ENCODE peak calls at places on chromosomes 2 and 18, in five cellular contexts. Y is stomach, G is MM.1S, M is AG04450, V is tibial artery. X is an unnamed sample.

GRCh38 chr2:29284671-29285070 is 169.5 kb downstream of the CLIP4 start:
- DNase-seq in Y (no peak), G (no peak), M (no peak), V (no peak), X (no peak)

GRCh38 chr2:154452471-154452870 is 246.0 kb upstream of the KCNJ3 start:
- DNase-seq in Y (no peak), G (peak), M (no peak), V (no peak), X (no peak)

GRCh38 chr2:97868986-97869721 is 126.6 kb downstream of the TMEM131 start:
- DNase-seq in Y (no peak), G (no peak), M (peak), V (no peak), X (peak)

GRCh38 chr18:39558658-39559057 is 1993.1 kb upstream of the CELF4 start:
- DNase-seq in Y (no peak), G (no peak), M (no peak), V (no peak), X (no peak)

GRCh38 chr18:35114305-35114704 is 73.1 kb downstream of the MAPRE2 start:
- DNase-seq in Y (no peak), G (no peak), M (no peak), V (no peak), X (no peak)

GRCh38 chr2:237922641-237923361 is 44.0 kb upstream of the UBE2F start:
- DNase-seq in Y (no peak), G (no peak), M (no peak), V (peak), X (no peak)

GRCh38 chr2:181955010-181955409 is 30.6 kb upstream of the PPP1R1C start:
- DNase-seq in Y (no peak), G (no peak), M (peak), V (no peak), X (peak)

GRCh38 chr18:13676499-13676898 is 49.9 kb downstream of the FAM210A start:
- DNase-seq in Y (no peak), G (no peak), M (no peak), V (no peak), X (no peak)

GRCh38 chr2:13686262-13686661 is 946.3 kb upstream of the LRATD1 start:
- DNase-seq in Y (no peak), G (peak), M (no peak), V (no peak), X (no peak)

GRCh38 chr18:55447672-55448018 is 140.3 kb downstream of the TCF4 start:
- DNase-seq in Y (no peak), G (no peak), M (no peak), V (no peak), X (no peak)

GRCh38 chr18:57915241-57915640 is 112.1 kb upstream of the ATP8B1 start:
- DNase-seq in Y (no peak), G (no peak), M (peak), V (no peak), X (peak)

GRCh38 chr2:36964496-36965058 is 1.8 kb downstream of the STRN start:
- DNase-seq in Y (no peak), G (no peak), M (no peak), V (no peak), X (peak)

GRCh38 chr2:188983427-188984101 is 9.4 kb downstream of the COL3A1 start:
- DNase-seq in Y (no peak), G (no peak), M (no peak), V (no peak), X (no peak)

GRCh38 chr2:241011751-241012510 is 13.5 kb downstream of the SNED1 start:
- DNase-seq in Y (peak), G (no peak), M (no peak), V (no peak), X (no peak)

GRCh38 chr2:202871161-202872141 is at the start of gene ICA1L:
- DNase-seq in Y (peak), G (peak), M (no peak), V (peak), X (peak)

GRCh38 chr2:104408266-104408665 is 445.6 kb upstream of the POU3F3 start:
- DNase-seq in Y (no peak), G (no peak), M (no peak), V (no peak), X (no peak)

GRCh38 chr2:88281302-88282217 is 111.4 kb downstream of the THNSL2 start:
- DNase-seq in Y (no peak), G (peak), M (no peak), V (no peak), X (no peak)

GRCh38 chr2:151156431-151156830 is 105.2 kb downstream of the RBM43 start:
- DNase-seq in Y (no peak), G (no peak), M (no peak), V (no peak), X (peak)

GRCh38 chr2:149146876-149147275 is 108.4 kb downstream of the LYPD6B start:
- DNase-seq in Y (no peak), G (no peak), M (no peak), V (no peak), X (no peak)

GRCh38 chr2:3450385-3451031 is 68.8 kb downstream of the ADI1 start:
- DNase-seq in Y (peak), G (no peak), M (no peak), V (no peak), X (no peak)

DNA sequence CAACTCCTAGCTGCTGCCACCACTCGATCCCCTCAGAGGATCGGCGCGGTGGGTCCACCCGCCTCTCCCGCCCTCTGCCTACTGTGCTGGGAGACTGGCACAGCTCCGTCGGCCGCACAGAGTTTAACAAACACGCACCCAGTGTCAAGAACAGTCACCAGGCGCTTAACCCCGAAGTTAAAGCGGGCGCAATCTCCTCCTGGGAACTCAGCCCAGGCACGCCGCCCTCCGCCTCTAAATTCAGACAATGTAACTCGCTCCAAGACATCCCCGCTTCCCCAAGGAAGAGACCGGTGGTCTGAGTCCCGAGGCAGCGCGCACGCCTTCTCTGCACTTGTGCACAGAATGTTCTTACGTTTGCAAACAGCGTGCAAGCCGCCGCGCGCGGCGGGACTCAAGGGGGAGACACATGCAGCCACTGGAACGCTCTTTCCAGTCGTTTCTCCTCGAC is 533 bp downstream of the CXCR4 start:
- DNase-seq in Y (peak), G (peak), M (no peak), V (no peak), X (peak)
- H3K4me3 ChIP-seq in Y (peak), G (peak), M (no peak), V (peak), X (no peak)

GRCh38 chr2:233098615-233099014 is 38.5 kb downstream of the INPP5D start:
- DNase-seq in Y (peak), G (no peak), M (no peak), V (no peak), X (no peak)
- TF ChIP-seq CTCF in Y (peak), G (no peak), M (peak), V (no peak), X (no peak)

GRCh38 chr2:25131253-25131566 is 37.2 kb downstream of the POMC start:
- DNase-seq in Y (no peak), G (no peak), M (no peak), V (no peak), X (no peak)

GRCh38 chr2:25129901-25130520 is 38.4 kb downstream of the POMC start:
- DNase-seq in Y (no peak), G (no peak), M (no peak), V (no peak), X (no peak)

GRCh38 chr2:25132296-25132630 is 36.1 kb downstream of the POMC start:
- DNase-seq in Y (no peak), G (no peak), M (no peak), V (no peak), X (no peak)

GRCh38 chr2:25132693-25133092 is 35.7 kb downstream of the POMC start:
- DNase-seq in Y (no peak), G (no peak), M (no peak), V (no peak), X (no peak)

DNA sequence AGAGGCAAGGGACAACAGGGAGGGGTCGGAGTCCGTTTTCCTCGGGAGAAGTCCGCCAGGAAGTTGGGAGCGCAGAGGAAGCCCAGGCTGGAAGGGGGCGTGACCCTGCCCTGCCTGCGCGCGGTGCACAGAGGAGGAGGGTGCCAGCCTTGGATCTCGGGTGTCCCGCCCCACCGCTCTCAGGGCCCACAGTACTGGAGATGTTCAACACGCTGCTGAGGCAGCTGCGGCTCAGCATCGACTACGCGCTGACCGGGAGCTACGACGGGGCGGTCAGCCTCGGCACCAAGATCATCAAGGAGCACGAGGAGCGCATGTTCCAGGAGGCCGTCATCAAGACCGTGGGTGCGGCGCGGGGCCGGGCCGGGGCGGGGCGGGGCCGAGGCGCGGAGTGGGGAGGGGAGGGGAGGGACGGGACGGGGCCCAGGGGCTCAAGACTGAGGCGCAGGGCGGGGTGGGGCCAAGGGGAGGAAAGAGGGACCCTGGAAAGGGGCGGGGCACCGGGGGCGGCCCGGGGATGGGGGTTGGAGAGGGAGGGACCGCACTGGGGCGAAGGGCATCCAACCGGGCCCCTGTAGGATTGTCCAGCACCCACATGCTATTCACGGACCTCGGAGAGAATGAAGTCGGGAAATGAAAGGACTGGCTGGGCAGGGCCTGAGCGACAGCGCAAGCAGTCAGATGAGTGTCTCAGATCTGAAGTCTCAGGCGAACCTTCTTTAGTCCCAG is 36.6 kb downstream of the POMC start:
- DNase-seq in Y (peak), G (no peak), M (no peak), V (no peak), X (no peak)
- H3K4me3 ChIP-seq in Y (peak), G (no peak), M (no peak), V (no peak), X (no peak)

GRCh38 chr2:18154812-18155211 is 276.3 kb downstream of the KCNS3 start:
- DNase-seq in Y (no peak), G (no peak), M (no peak), V (no peak), X (no peak)
- TF ChIP-seq CTCF in Y (no peak), G (no peak), M (no peak), V (no peak), X (peak)

GRCh38 chr2:161414015-161414384 is 2.1 kb upstream of the TBR1 start:
- DNase-seq in Y (no peak), G (no peak), M (no peak), V (no peak), X (no peak)
- H3K4me3 ChIP-seq in Y (peak), G (no peak), M (peak), V (peak), X (peak)

GRCh38 chr2:207161247-207161646 is 4.5 kb downstream of the KLF7 start:
- DNase-seq in Y (no peak), G (no peak), M (no peak), V (no peak), X (no peak)
- TF ChIP-seq CTCF in Y (no peak), G (no peak), M (no peak), V (no peak), X (no peak)

GRCh38 chr2:27823135-27823534 is 51.6 kb downstream of the MRPL33 start:
- DNase-seq in Y (no peak), G (no peak), M (no peak), V (no peak), X (no peak)
- H3K4me3 ChIP-seq in Y (no peak), G (no peak), M (no peak), V (peak), X (no peak)

DNA sequence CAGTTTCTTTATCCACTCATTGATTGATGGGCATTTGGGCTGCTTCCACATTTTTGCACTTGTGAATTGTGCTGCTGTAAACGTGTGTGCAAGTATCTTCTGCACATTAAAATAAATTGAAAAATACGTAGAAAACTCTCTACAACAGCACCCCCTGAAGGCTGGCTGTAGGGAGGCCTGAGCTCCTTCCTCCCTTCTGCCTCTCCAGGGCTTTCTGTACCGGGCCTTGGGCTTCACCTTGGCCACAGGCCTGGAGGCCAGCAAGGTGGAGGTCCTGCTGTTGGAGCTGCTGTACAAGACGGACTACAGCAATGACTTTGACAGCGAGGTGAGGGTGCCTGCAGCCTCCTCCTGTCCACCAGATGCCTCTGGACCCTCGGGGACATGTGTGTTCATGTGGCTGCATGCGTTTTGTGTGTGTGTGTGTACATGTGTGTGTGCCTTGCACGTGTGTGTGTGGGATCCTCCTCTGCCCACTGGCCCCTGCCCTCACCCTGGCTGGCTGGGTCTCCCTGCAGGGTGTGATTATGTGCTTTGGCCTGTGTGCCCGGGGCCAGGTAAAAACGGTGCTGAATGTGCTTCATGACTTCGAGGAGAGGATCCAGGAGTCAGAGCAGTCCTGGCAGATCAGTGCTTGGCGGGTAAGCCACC is 29.2 kb downstream of the MROH2A start:
- DNase-seq in Y (peak), G (no peak), M (no peak), V (peak), X (no peak)
- TF ChIP-seq CTCF in Y (no peak), G (no peak), M (no peak), V (no peak), X (no peak)